ENCODE peak calls at places on chromosomes 6 and 20, in five cellular contexts. Q is upper lobe of right lung; F is CD4-positive, CD25-positive, alpha-beta regulatory T cell; B is ovary; V is NT2/D1. L is an unnamed sample. For H3K4me1, the result is how much of the 10 kb centered on the place peaks cover.

GRCh38 chr6:13586936-13587542 is 12.6 kb downstream of the SIRT5 start:
- DNase-seq in B (no peak), V (no peak), F (no peak), Q (no peak), L (no peak)

GRCh38 chr6:158797331-158798202 is 21.6 kb downstream of the EZR start:
- DNase-seq in B (no peak), F (no peak), Q (no peak), V (no peak), L (no peak)

GRCh38 chr20:56171087-56172012 is 77.2 kb upstream of the MC3R start:
- DNase-seq in V (no peak), B (peak), Q (no peak), F (no peak), L (no peak)

GRCh38 chr20:31593221-31594001 is 11.7 kb upstream of the ID1 start:
- DNase-seq in B (no peak), F (no peak), V (no peak), Q (peak), L (no peak)

GRCh38 chr6:36094238-36094637 is 36.1 kb upstream of the MAPK13 start:
- DNase-seq in B (no peak), F (no peak), Q (no peak), V (no peak), L (no peak)

GRCh38 chr6:75207211-75207984 is 1.5 kb upstream of the COL12A1 start:
- DNase-seq in V (no peak), Q (no peak), F (peak), B (no peak), L (no peak)

GRCh38 chr6:135183532-135184440 is 2.7 kb downstream of the MYB start:
- DNase-seq in F (peak), V (peak), B (no peak), Q (peak), L (peak)

GRCh38 chr6:33417127-33417902 is 592 bp downstream of the CUTA start:
- DNase-seq in B (peak), F (no peak), V (no peak), Q (no peak), L (no peak)

GRCh38 chr20:51354191-51354768 is 188.2 kb downstream of the NFATC2 start:
- DNase-seq in F (no peak), V (no peak), Q (peak), B (no peak), L (no peak)

GRCh38 chr6:164926686-164927085 is 382.7 kb downstream of the C6orf118 start:
- DNase-seq in V (no peak), Q (no peak), F (no peak), B (no peak), L (no peak)

GRCh38 chr6:131270534-131270933 is 135.3 kb downstream of the AKAP7 start:
- DNase-seq in V (no peak), Q (no peak), F (no peak), B (no peak), L (no peak)

GRCh38 chr6:156773935-156774871 is 3.0 kb upstream of the ARID1B start:
- DNase-seq in V (no peak), F (no peak), B (no peak), Q (no peak), L (no peak)

GRCh38 chr6:85403331-85404015 is 46.4 kb upstream of the NT5E start:
- DNase-seq in F (no peak), V (peak), Q (no peak), B (no peak), L (no peak)

GRCh38 chr20:40265872-40266533 is 423.0 kb downstream of the MAFB start:
- DNase-seq in V (no peak), B (no peak), Q (no peak), F (no peak), L (no peak)

GRCh38 chr6:134609862-134610261 is 291.9 kb upstream of the SGK1 start:
- DNase-seq in B (no peak), F (no peak), V (no peak), Q (no peak), L (no peak)

GRCh38 chr20:5077761-5078387 is 41.9 kb downstream of the PCNA start:
- DNase-seq in Q (no peak), B (no peak), F (peak), V (no peak), L (no peak)

GRCh38 chr6:167509853-167510220 is 185.0 kb downstream of the TTLL2 start:
- DNase-seq in F (no peak), V (no peak), B (no peak), Q (no peak), L (no peak)

GRCh38 chr20:43389839-43390626 is 67.7 kb upstream of the SRSF6 start:
- DNase-seq in F (no peak), V (no peak), B (no peak), Q (peak), L (no peak)

GRCh38 chr6:105437236-105437635 is 34.4 kb upstream of the PREP start:
- DNase-seq in Q (no peak), V (no peak), B (no peak), F (no peak), L (no peak)

GRCh38 chr6:15255481-15256414 is 9.9 kb downstream of the JARID2 start:
- DNase-seq in Q (no peak), F (peak), B (no peak), V (no peak), L (no peak)
- H3K4me1 ChIP-seq in Q (under half), F (under half), B (under half), V (under half), L (half or more)

GRCh38 chr6:155247618-155248017 is 16.2 kb upstream of the CLDN20 start:
- DNase-seq in F (no peak), Q (no peak), V (no peak), B (no peak), L (no peak)

GRCh38 chr6:155250701-155251381 is 13.0 kb upstream of the CLDN20 start:
- DNase-seq in V (no peak), F (no peak), B (no peak), Q (no peak), L (no peak)

GRCh38 chr6:155246825-155247224 is 17.0 kb upstream of the CLDN20 start:
- DNase-seq in B (no peak), F (no peak), Q (no peak), V (no peak), L (no peak)

GRCh38 chr6:155245871-155246270 is 17.9 kb upstream of the CLDN20 start:
- DNase-seq in F (no peak), B (no peak), V (no peak), Q (no peak), L (no peak)

GRCh38 chr6:155248021-155249001 is 15.5 kb upstream of the CLDN20 start:
- DNase-seq in F (peak), Q (peak), V (no peak), B (peak), L (no peak)
- H3K4me3 ChIP-seq in F (no peak), Q (peak), V (no peak), B (no peak), L (no peak)

GRCh38 chr20:33076662-33077398 is 2.6 kb upstream of the BPIFB4 start:
- DNase-seq in Q (no peak), F (no peak), B (no peak), V (no peak), L (peak)
- H3K4me1 ChIP-seq in Q (under half), F (under half), B (under half), V (under half), L (under half)

DNA sequence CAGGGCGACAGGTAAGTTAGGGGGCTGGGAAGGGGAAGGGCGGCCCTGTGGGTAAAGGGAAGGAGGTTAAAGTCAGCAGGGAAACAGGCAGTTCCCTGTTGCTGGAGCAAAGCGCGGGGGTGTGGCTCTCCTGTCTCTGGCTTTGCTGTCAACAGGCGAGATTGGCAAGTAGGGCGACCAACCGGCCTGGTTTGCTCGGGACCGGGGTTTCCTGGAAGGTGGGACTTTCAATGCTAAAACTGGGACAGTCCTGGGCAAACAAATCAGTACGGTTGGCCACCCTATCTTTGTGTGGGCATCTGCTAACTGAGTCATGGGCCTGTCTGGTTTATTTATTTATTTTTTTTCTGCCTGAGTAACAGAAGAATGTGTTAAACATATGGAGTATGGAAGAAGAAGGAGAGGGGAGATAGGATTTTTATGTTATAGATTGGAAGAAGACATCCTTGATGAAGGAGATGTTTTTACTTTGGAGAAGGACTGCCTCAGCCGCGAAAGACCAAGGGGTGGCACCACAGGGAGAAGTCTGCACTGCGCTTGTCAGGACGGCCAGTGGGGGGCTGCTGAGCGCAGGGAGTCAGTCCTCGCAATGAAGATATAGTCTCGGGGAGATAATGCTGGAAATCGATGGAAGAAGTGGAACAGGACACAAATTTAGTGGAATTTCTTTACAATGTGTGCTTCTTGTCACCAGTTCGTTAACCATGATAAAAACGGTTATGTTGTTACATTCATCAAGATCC is 43.4 kb upstream of the ESR1 start:
- DNase-seq in Q (peak), F (peak), B (peak), V (peak), L (peak)
- H3K4me3 ChIP-seq in Q (peak), F (no peak), B (peak), V (no peak), L (no peak)

L was measured in naive thymus-derived CD4-positive, alpha-beta T cell.